ENCODE peak calls at places on chromosomes 4 and X, in four cellular contexts. S is dorsolateral prefrontal cortex, M is pons, K is frontal cortex. V is an unnamed sample.

GRCh38 chrX:25005382-25006185 is 10.2 kb downstream of the ARX start:
- DNase-seq in K (no peak), S (no peak), M (no peak), V (no peak)

GRCh38 chr4:153787156-153787555 is 1.7 kb downstream of the SFRP2 start:
- DNase-seq in M (no peak), K (no peak), S (no peak), V (no peak)

GRCh38 chr4:19850909-19851308 is 400.8 kb upstream of the SLIT2 start:
- DNase-seq in M (no peak), K (no peak), S (no peak), V (no peak)

GRCh38 chr4:113997206-113997605 is 17.8 kb upstream of the ARSJ start:
- DNase-seq in K (no peak), S (no peak), M (no peak), V (no peak)

GRCh38 chrX:24343719-24344118 is 16.7 kb upstream of the SUPT20HL1 start:
- DNase-seq in M (no peak), K (no peak), S (no peak), V (no peak)

GRCh38 chr4:101183658-101184373 is 163.5 kb downstream of the PPP3CA start:
- DNase-seq in M (no peak), K (no peak), S (no peak), V (no peak)

GRCh38 chr4:139015948-139016451 is 419 bp downstream of the NOCT start:
- DNase-seq in M (no peak), S (peak), K (peak), V (peak)

GRCh38 chr4:152221816-152222516 is 313.9 kb downstream of the FBXW7 start:
- DNase-seq in M (no peak), K (no peak), S (no peak), V (no peak)

GRCh38 chrX:101642086-101642485 is 17.6 kb downstream of the ARMCX2 start:
- DNase-seq in K (no peak), M (no peak), S (no peak), V (no peak)

GRCh38 chr4:173288296-173288695 is 45.9 kb downstream of the HMGB2 start:
- DNase-seq in M (peak), K (peak), S (no peak), V (peak)

GRCh38 chr4:8289151-8289750 is 19.7 kb downstream of the HTRA3 start:
- DNase-seq in K (no peak), M (no peak), S (peak), V (no peak)

GRCh38 chrX:20066968-20067708 is 49.6 kb downstream of the MAP7D2 start:
- DNase-seq in M (peak), S (no peak), K (peak), V (peak)

GRCh38 chr4:84511703-84512102 is 12.6 kb upstream of the NKX6-1 start:
- DNase-seq in K (no peak), S (no peak), M (no peak), V (no peak)

GRCh38 chr4:153067376-153067775 is 131.3 kb downstream of the FHDC1 start:
- DNase-seq in K (no peak), M (no peak), S (no peak), V (no peak)

GRCh38 chrX:34341258-34341657 is 209.1 kb upstream of the FAM47A start:
- DNase-seq in K (no peak), M (no peak), S (no peak), V (no peak)

GRCh38 chr4:54120517-54120916 is 20.6 kb downstream of the GSX2 start:
- DNase-seq in M (no peak), K (no peak), S (no peak), V (no peak)

GRCh38 chrX:4830880-4831557 is 1117.6 kb upstream of the PRKX start:
- DNase-seq in K (no peak), M (no peak), S (no peak), V (no peak)

GRCh38 chrX:150635952-150636351 is 57.2 kb upstream of the MTMR1 start:
- DNase-seq in K (no peak), S (no peak), M (no peak), V (no peak)

GRCh38 chr4:22962186-22962786 is 269.5 kb downstream of the GBA3 start:
- DNase-seq in S (no peak), M (peak), K (no peak), V (no peak)

GRCh38 chr4:98682719-98683118 is 24.3 kb upstream of the TSPAN5 start:
- DNase-seq in K (no peak), S (no peak), M (no peak), V (no peak)

GRCh38 chr4:153160856-153161598 is 43.2 kb upstream of the TRIM2 start:
- DNase-seq in M (peak), K (no peak), S (no peak), V (no peak)

GRCh38 chr4:168605411-168605810 is 108.6 kb downstream of the PALLD start:
- DNase-seq in S (no peak), K (no peak), M (no peak), V (no peak)

GRCh38 chr4:25104561-25104960 is 55.7 kb downstream of the SEPSECS start:
- DNase-seq in M (no peak), S (no peak), K (no peak), V (no peak)

GRCh38 chrX:9535101-9535500 is 70.2 kb downstream of the TBL1X start:
- DNase-seq in S (no peak), K (no peak), M (no peak), V (no peak)

GRCh38 chrX:3743821-3744439 is 30.5 kb upstream of the PRKX start:
- DNase-seq in S (no peak), M (no peak), K (no peak), V (no peak)

GRCh38 chr4:55445921-55446577 is 50.3 kb downstream of the TMEM165 start:
- DNase-seq in M (no peak), K (no peak), S (no peak), V (no peak)

GRCh38 chrX:40151211-40152172 is 53.7 kb upstream of the BCOR start:
- DNase-seq in M (no peak), K (no peak), S (no peak), V (peak)

GRCh38 chrX:27918799-27919198 is 62.5 kb downstream of the DCAF8L1 start:
- DNase-seq in K (no peak), M (no peak), S (no peak), V (no peak)

GRCh38 chrX:96147645-96148044 is 537.0 kb upstream of the DIAPH2 start:
- DNase-seq in K (no peak), M (no peak), S (no peak), V (no peak)

GRCh38 chr4:181957088-181957487 is 286.1 kb upstream of the TENM3 start:
- DNase-seq in S (no peak), M (peak), K (no peak), V (no peak)

GRCh38 chr4:110049951-110050925 is 137.6 kb downstream of the EGF start:
- DNase-seq in K (peak), S (no peak), M (peak), V (peak)

GRCh38 chrX:54530358-54530900 is 410 bp downstream of the GNL3L start:
- DNase-seq in K (no peak), M (peak), S (no peak), V (no peak)

GRCh38 chrX:39513836-39514235 is 583.9 kb downstream of the BCOR start:
- DNase-seq in S (no peak), K (no peak), M (no peak), V (no peak)

GRCh38 chrX:7330971-7331746 is 183.2 kb upstream of the PUDP start:
- DNase-seq in M (no peak), S (no peak), K (no peak), V (no peak)

GRCh38 chr4:37054670-37055069 is 189.9 kb upstream of the NWD2 start:
- DNase-seq in M (no peak), K (no peak), S (no peak), V (no peak)

GRCh38 chrX:13074297-13075262 is 30.2 kb upstream of the FAM9C start:
- DNase-seq in K (no peak), M (no peak), S (no peak), V (no peak)

GRCh38 chr4:8427761-8428287 is 12.7 kb downstream of the ACOX3 start:
- DNase-seq in M (peak), S (no peak), K (peak), V (peak)

GRCh38 chr4:108486046-108486445 is 134.3 kb upstream of the RPL34 start:
- DNase-seq in S (no peak), M (no peak), K (no peak), V (no peak)